ENCODE peak calls at places on chromosomes 2 and 18, in four cellular contexts. O is GM03348, N is fibroblast of the conjunctiva, R is Daoy. K is an unnamed sample.

GRCh38 chr2:26274058-26274613 is 29.4 kb downstream of the HADHB start:
- DNase-seq in O (peak; percentile 75), N (peak; percentile 96), R (peak; percentile 64), K (peak; percentile 98)

GRCh38 chr2:28250006-28250405 is 142.7 kb upstream of the FOSL2 start:
- DNase-seq in O (peak; percentile 50), N (peak; percentile 64), R (peak; percentile 96), K (no peak)

GRCh38 chr2:7777668-7778067 is 860.5 kb downstream of the RNF144A start:
- DNase-seq in O (no peak), N (no peak), R (no peak), K (no peak)

GRCh38 chr2:111946294-111947114 is 48.1 kb downstream of the MERTK start:
- DNase-seq in O (peak; percentile 51), N (peak; percentile 94), R (peak; percentile 79), K (no peak)

GRCh38 chr2:120438301-120439066 is 92.5 kb downstream of the INHBB start:
- DNase-seq in O (no peak), N (no peak), R (no peak), K (no peak)

GRCh38 chr18:56238576-56238975 is 399.8 kb downstream of the TXNL1 start:
- DNase-seq in O (no peak), N (no peak), R (no peak), K (no peak)

GRCh38 chr2:202635441-202636296 is 900 bp downstream of the FAM117B start:
- DNase-seq in O (peak; percentile 97), N (no peak), R (peak; percentile 80), K (no peak)

GRCh38 chr2:140023291-140023690 is 1243.1 kb upstream of the NXPH2 start:
- DNase-seq in O (no peak), N (no peak), R (no peak), K (no peak)

GRCh38 chr2:67514515-67514914 is 117.4 kb downstream of the ETAA1 start:
- DNase-seq in O (peak; percentile 57), N (peak; percentile 57), R (peak; percentile 8), K (no peak)

GRCh38 chr2:46449712-46450111 is 29.7 kb upstream of the TMEM247 start:
- DNase-seq in O (no peak), N (no peak), R (no peak), K (no peak)

GRCh38 chr2:132797551-132797950 is 127.5 kb upstream of the LYPD1 start:
- DNase-seq in O (peak; percentile 30), N (no peak), R (peak; percentile 13), K (no peak)

GRCh38 chr2:65382776-65383357 is 49.5 kb downstream of the SPRED2 start:
- DNase-seq in O (peak; percentile 82), N (peak; percentile 40), R (peak; percentile 92), K (no peak)

GRCh38 chr2:240593026-240593702 is 6.6 kb downstream of the CAPN10 start:
- DNase-seq in O (no peak), N (no peak), R (no peak), K (no peak)

K was measured in vagina.